ENCODE peak calls at places on chromosome 1, in four cellular contexts. Y is CD8-positive, alpha-beta T cell; Q is body of pancreas; E is Panc1. I is an unnamed sample.

GRCh38 chr1:157819886-157820285 is at the start of gene FCRL1:
- DNase-seq in E (no peak), Y (no peak), Q (no peak), I (no peak)

GRCh38 chr1:67759692-67760029 is 73.6 kb downstream of the GNG12 start:
- DNase-seq in Q (no peak), Y (no peak), E (no peak), I (no peak)

GRCh38 chr1:58849556-58849955 is 65.7 kb upstream of the JUN start:
- DNase-seq in Y (no peak), Q (no peak), E (no peak), I (no peak)

GRCh38 chr1:202155478-202156021 is 4.9 kb downstream of the PTPN7 start:
- DNase-seq in Q (peak), E (no peak), Y (no peak), I (no peak)

GRCh38 chr1:172449585-172450523 is 6.0 kb upstream of the PIGC start:
- DNase-seq in E (peak), Q (peak), Y (peak), I (peak)

GRCh38 chr1:221961532-221962292 is 219.8 kb upstream of the DUSP10 start:
- DNase-seq in Q (peak), Y (peak), E (peak), I (peak)

GRCh38 chr1:200143347-200143746 is 115.8 kb downstream of the NR5A2 start:
- DNase-seq in E (no peak), Q (no peak), Y (no peak), I (no peak)

GRCh38 chr1:29962831-29963247 is 726.5 kb downstream of the PTPRU start:
- DNase-seq in Y (no peak), Q (no peak), E (no peak), I (no peak)

DNA sequence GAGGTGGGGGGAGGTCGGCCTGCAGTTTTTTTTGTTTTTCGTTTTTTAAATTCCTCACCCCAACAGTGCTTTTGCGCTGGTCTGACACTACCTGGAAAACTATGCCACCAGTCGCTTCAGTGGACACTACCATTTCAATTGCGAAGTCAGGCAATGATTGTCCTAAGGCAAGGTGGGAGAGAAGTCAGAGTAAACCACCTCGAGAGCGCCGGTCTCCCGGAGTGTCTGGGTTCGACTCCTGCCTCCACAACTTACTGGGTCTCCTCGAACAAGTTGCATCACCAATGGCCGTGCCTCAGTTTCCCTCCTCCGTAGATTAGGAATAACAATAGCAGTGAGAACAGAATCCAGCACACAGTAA is 593 bp upstream of the SLC44A3 start:
- DNase-seq in E (no peak), Y (no peak), Q (no peak), I (no peak)
- H3K4me3 ChIP-seq in E (peak), Y (no peak), Q (peak), I (peak)

GRCh38 chr1:206489980-206490534 is 17.3 kb upstream of the RASSF5 start:
- DNase-seq in Q (peak), E (peak), Y (peak), I (no peak)
- TF ChIP-seq CTCF in Q (peak), E (peak), Y (peak), I (peak)

GRCh38 chr1:208244584-208244916 is 366 bp upstream of the PLXNA2 start:
- DNase-seq in Y (no peak), Q (no peak), E (no peak), I (no peak)

GRCh38 chr1:208243851-208244583 is at the start of gene PLXNA2:
- DNase-seq in E (no peak), Y (peak), Q (peak), I (no peak)

GRCh38 chr1:208242829-208243521 is 1.2 kb downstream of the PLXNA2 start:
- DNase-seq in E (no peak), Q (no peak), Y (no peak), I (no peak)

GRCh38 chr1:208243522-208243850 is 698 bp downstream of the PLXNA2 start:
- DNase-seq in E (no peak), Q (no peak), Y (no peak), I (no peak)

GRCh38 chr1:208245185-208245705 is 1.1 kb upstream of the PLXNA2 start:
- DNase-seq in Q (peak), Y (peak), E (peak), I (peak)
- H3K4me3 ChIP-seq in Q (no peak), Y (peak), E (peak), I (peak)

GRCh38 chr1:112297536-112297935 is 98.5 kb upstream of the CTTNBP2NL start:
- DNase-seq in E (no peak), Q (no peak), Y (no peak), I (no peak)

GRCh38 chr1:112304151-112304550 is 91.9 kb upstream of the CTTNBP2NL start:
- DNase-seq in E (no peak), Q (no peak), Y (no peak), I (no peak)

GRCh38 chr1:112296908-112297307 is 99.1 kb upstream of the CTTNBP2NL start:
- DNase-seq in E (no peak), Y (no peak), Q (no peak), I (no peak)

DNA sequence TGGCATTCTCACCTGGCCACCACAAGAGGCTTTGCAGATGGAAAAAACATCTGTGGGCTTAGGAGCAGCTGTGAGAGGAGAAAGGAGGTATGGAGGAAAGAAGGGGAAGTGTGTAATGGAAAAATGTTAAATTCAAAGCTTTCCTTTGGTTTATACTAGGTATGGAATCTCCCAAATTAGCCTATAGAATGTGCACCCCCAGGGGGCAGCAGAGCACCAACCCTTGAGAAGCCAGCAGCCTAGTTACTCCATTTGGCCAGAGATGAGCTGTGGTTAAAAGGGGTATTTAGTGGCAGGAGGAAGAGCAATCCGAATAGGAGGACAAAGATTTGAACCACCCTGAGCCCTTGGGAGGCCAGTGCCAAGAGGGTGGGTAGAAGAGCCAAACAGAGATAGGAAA is 97.5 kb upstream of the CTTNBP2NL start:
- DNase-seq in E (peak), Y (peak), Q (peak), I (peak)
- TF ChIP-seq CTCF in E (peak), Y (peak), Q (no peak), I (peak)

DNA sequence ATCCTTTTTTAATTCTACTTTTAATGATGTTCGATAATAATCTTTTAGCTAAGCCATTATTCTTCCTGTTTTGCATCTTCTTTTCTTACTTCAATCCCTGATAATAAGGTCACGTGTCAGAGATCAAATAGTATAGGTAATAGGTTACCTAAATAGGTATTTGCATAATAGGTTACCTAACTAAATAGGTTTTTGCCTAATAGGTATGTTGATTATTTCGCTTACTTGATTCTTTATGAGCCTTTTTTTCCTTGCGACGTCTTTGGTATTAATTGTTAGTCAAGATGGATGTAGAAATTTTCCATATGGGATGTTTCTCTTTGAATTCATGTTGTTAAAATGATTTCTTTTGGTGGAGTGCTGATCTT is 2.5 kb downstream of the GGPS1 start:
- DNase-seq in Q (no peak), Y (no peak), E (no peak), I (no peak)
- H3K4me3 ChIP-seq in Q (no peak), Y (no peak), E (peak), I (peak)

DNA sequence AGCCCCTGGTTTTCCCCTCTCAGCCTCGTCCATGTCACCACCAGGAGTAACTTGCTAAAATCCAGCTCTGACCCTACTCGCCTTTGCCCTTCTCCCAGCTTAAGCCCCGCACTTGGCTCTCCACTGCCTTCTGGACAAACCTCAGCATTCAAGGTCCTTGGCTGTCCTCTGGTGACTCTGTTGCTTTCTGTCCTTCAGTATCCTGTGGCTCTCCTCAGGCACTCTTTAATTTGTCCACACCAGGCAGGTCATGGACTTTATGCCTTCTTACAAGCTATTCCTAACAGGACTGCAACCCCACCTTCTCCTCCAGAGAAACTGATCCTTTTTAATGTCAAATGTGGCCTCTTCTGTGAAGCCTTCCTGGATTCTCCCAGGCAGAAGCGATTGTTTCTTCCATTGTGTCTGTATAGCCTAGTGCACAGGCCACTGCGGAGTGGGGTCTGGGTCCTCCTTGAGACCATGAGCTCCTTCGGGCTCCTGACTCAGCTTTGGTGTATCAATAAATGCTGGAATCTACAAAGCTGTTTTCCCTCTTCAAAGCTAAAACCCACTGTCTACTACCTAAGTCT is 26.7 kb upstream of the CTPS1 start:
- DNase-seq in E (no peak), Y (no peak), Q (no peak), I (no peak)
- TF ChIP-seq CTCF in E (no peak), Y (no peak), Q (no peak), I (no peak)

DNA sequence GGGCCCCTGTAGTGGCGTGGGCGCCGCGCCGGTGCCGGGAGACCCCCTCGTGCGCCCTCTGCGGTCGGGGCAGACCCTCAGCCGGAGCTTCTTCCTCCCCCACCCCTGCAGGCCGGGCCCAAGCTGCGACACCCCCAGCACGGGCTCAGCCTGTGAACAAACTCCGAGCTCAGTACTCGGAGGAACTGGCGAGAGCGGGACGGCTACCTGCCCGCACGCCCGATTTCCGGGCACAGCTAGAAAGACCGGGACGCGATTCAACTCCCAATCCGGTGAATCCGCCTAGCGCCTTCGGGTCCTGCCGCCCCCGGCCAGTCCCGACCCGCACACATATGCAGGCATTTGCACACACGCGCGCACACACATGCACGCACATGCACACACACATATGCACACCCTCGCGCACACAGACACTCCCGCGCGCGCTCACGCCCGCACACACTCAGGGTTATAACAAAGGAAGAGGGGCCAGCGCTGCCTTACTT is 580 bp upstream of the BLACAT1 start:
- DNase-seq in Q (no peak), Y (no peak), E (no peak), I (no peak)
- H3K4me3 ChIP-seq in Q (no peak), Y (peak), E (peak), I (no peak)

I was measured in HFF-Myc.